ENCODE peak calls at places on chromosomes 3 and 15, in five cellular contexts. C is HFFc6, R is endothelial cell, V is HFF-Myc, J is progenitor cell of endocrine pancreas. F is an unnamed sample.

GRCh38 chr3:116000315-116000714 is 377.0 kb downstream of the GAP43 start:
- DNase-seq in C (peak), R (no peak), V (peak), J (no peak), F (peak)

GRCh38 chr3:173191611-173192010 is 50.6 kb upstream of the SPATA16 start:
- DNase-seq in C (no peak), R (no peak), V (no peak), J (no peak), F (no peak)

GRCh38 chr3:4633078-4634004 is 140.2 kb downstream of the ITPR1 start:
- DNase-seq in C (peak), R (peak), V (peak), J (no peak), F (peak)

GRCh38 chr3:33491697-33492096 is 51.5 kb upstream of the UBP1 start:
- DNase-seq in C (no peak), R (no peak), V (no peak), J (no peak), F (no peak)

GRCh38 chr15:39704684-39705083 is 78.0 kb downstream of the FSIP1 start:
- DNase-seq in C (peak), R (no peak), V (no peak), J (no peak), F (peak)

GRCh38 chr15:98727115-98728040 is 79.0 kb downstream of the IGF1R start:
- DNase-seq in C (peak), R (peak), V (peak), J (peak), F (peak)

GRCh38 chr15:101358895-101359294 is 63.8 kb upstream of the SNRPA1 start:
- DNase-seq in C (peak), R (no peak), V (no peak), J (no peak), F (no peak)

GRCh38 chr3:99758502-99759177 is 59.0 kb upstream of the CMSS1 start:
- DNase-seq in C (no peak), R (no peak), V (no peak), J (no peak), F (no peak)

GRCh38 chr15:90320062-90320884 is 31.8 kb upstream of the ZNF774 start:
- DNase-seq in C (peak), R (peak), V (peak), J (peak), F (peak)

GRCh38 chr15:66145242-66146182 is 108.0 kb downstream of the MEGF11 start:
- DNase-seq in C (no peak), R (no peak), V (no peak), J (no peak), F (no peak)

GRCh38 chr3:195197764-195198423 is 73.1 kb downstream of the XXYLT1 start:
- DNase-seq in C (peak), R (no peak), V (peak), J (no peak), F (no peak)

GRCh38 chr15:28880680-28881079 is 5.1 kb upstream of the APBA2 start:
- DNase-seq in C (no peak), R (no peak), V (no peak), J (no peak), F (no peak)

GRCh38 chr3:128360705-128361271 is 105.9 kb downstream of the DNAJB8 start:
- DNase-seq in C (no peak), R (no peak), V (no peak), J (no peak), F (no peak)

GRCh38 chr3:146177986-146178385 is 17.0 kb upstream of the PLOD2 start:
- DNase-seq in C (no peak), R (no peak), V (no peak), J (no peak), F (no peak)

GRCh38 chr3:167497903-167498302 is 24.1 kb upstream of the SERPINI2 start:
- DNase-seq in C (no peak), R (no peak), V (no peak), J (no peak), F (no peak)

GRCh38 chr15:60392986-60393811 is 4.6 kb downstream of the ANXA2 start:
- DNase-seq in C (peak), R (no peak), V (peak), J (no peak), F (peak)

GRCh38 chr15:99409097-99409473 is 156.7 kb upstream of the MEF2A start:
- DNase-seq in C (peak), R (peak), V (no peak), J (no peak), F (no peak)

GRCh38 chr15:51263726-51264125 is 74.7 kb downstream of the CYP19A1 start:
- DNase-seq in C (no peak), R (no peak), V (no peak), J (no peak), F (no peak)

GRCh38 chr3:57787867-57788623 is 31.9 kb downstream of the SLMAP start:
- DNase-seq in C (no peak), R (no peak), V (no peak), J (no peak), F (no peak)

GRCh38 chr3:33360136-33360825 is 79.9 kb downstream of the UBP1 start:
- DNase-seq in C (peak), R (no peak), V (no peak), J (no peak), F (no peak)

GRCh38 chr3:96209703-96210102 is 604.7 kb upstream of the EPHA6 start:
- DNase-seq in C (no peak), R (no peak), V (no peak), J (no peak), F (no peak)

GRCh38 chr3:9310043-9310442 is 52.8 kb upstream of the THUMPD3 start:
- DNase-seq in C (no peak), R (no peak), V (no peak), J (no peak), F (no peak)

GRCh38 chr3:149462653-149463052 is 11.8 kb upstream of the TM4SF4 start:
- DNase-seq in C (peak), R (no peak), V (no peak), J (no peak), F (no peak)

GRCh38 chr3:182740710-182741109 is 52.6 kb upstream of the ATP11B start:
- DNase-seq in C (no peak), R (no peak), V (no peak), J (no peak), F (no peak)

GRCh38 chr3:133578548-133579191 is 5.2 kb downstream of the CDV3 start:
- DNase-seq in C (peak), R (peak), V (no peak), J (no peak), F (no peak)

DNA sequence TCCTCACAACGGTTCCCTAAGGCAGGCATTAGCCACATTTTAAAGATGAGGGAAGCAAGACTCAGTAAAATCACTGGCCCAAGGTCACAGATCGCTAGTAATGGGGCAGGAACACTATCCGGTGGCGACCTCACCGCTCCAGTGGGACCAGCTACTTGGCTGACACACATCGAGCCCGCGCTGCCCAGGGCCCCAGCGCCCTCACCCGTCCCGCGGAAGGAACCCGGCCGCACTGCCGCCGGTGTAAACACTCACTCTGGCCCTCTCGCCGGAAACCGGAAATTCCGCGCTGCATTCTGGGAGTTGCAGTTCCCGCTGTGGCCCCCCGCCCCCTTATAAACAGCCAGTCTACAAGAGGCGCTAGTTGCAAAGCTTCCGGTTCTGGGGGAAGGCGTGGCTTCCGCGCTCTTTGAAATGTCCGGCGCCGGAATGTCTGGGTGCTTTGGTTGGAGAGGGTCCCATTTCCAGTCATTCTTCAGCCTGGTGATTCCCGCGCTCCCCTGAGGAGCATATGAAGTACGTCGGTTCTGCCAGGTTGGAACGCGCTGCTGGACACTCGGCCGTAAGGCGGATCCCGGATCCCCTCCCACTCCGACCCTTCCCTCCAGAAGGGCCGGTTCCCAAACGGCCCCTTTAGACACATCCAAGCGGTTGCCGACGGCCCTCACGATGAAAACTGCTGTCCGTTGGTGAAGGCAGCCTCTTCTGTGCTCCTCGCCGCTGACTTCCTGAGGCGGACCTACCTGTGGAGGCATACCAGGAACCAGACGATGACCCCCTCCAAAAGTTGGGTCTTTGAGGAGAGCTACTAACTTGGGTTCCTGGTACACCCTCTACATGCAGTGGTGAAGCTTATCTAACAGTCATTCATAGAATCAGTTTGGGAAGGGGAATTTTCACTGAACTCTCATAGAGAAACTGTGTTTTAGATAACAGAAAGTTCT is at the start of gene UBL7:
- DNase-seq in C (peak), R (peak), V (peak), J (peak), F (peak)
- TF ChIP-seq CTCF in C (peak), R (no peak), V (no peak), J (no peak), F (peak)

DNA sequence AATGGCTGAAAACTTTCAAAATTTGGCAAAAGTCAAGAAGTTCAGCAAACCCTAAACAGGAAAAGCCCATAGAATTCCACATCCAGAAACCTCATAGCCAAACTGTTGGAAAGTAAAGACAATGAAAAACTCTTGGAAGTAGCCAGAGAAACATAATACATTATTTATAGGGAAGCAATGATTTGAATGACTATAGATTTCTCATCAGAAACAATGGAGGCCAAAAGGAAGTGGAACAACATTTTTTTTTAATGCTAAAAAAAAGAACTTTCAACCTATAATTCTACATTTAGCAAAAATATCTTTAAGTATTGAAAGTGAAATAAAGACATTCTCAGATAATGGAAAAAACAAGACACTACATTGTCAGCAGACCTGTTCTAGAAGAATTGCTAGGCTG is 30.2 kb downstream of the ALPK3 start:
- DNase-seq in C (no peak), R (no peak), V (no peak), J (no peak), F (no peak)
- TF ChIP-seq CTCF in C (no peak), R (no peak), V (no peak), J (no peak), F (no peak)

GRCh38 chr3:141405025-141405424 is 36.7 kb downstream of the ZBTB38 start:
- DNase-seq in C (peak), R (no peak), V (no peak), J (no peak), F (no peak)

GRCh38 chr3:141407817-141408216 is 39.5 kb downstream of the ZBTB38 start:
- DNase-seq in C (no peak), R (no peak), V (no peak), J (no peak), F (no peak)

GRCh38 chr3:141405581-141405980 is 37.3 kb downstream of the ZBTB38 start:
- DNase-seq in C (no peak), R (no peak), V (no peak), J (no peak), F (no peak)

GRCh38 chr3:141407043-141407442 is 38.7 kb downstream of the ZBTB38 start:
- DNase-seq in C (peak), R (no peak), V (peak), J (no peak), F (peak)

DNA sequence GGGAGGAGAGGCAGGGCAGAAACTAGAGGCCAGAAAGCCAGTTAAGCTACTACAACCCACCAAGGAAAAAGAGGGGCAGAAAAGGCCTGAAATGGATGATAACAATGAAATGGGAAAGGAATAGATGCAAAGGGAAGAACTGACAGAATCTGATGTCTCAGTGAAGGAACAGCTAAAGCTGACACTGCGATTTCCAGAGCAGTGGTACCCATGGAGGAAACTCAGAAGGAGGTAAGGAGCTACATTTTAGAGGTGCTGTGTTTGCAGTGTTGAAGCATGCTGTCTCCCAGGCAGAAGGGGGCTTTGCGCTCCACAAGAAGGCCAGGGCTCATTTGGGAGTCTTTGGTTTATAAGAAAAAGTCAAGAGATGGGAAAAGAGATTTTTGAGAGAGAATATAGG is 38.0 kb downstream of the ZBTB38 start:
- DNase-seq in C (no peak), R (no peak), V (no peak), J (no peak), F (no peak)
- TF ChIP-seq CTCF in C (no peak), R (no peak), V (no peak), J (no peak), F (no peak)

DNA sequence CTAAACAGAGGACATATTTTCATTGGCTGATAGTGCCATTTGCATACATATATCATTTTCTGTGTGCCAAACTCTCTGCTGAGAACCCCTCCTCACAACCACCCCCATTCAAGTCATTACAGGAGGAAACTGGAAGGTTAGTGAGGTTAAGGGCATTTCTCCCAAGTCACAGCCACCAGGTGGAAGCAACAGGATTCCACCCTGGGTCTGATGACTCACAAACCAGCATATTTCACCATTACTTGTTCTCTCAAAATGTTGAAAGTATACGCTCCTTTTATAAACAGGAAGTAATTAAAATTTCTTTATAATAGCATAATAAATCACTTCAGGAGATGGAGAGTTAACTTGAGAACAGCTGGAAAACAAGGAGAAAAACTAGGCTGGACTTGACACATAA is 398.6 kb upstream of the WNT5A start:
- DNase-seq in C (no peak), R (no peak), V (peak), J (no peak), F (peak)
- TF ChIP-seq CTCF in C (no peak), R (no peak), V (no peak), J (no peak), F (peak)

GRCh38 chr3:30139283-30139682 is 467.1 kb upstream of the TGFBR2 start:
- DNase-seq in C (no peak), R (no peak), V (no peak), J (no peak), F (no peak)

GRCh38 chr3:30130391-30130790 is 476.0 kb upstream of the TGFBR2 start:
- DNase-seq in C (no peak), R (no peak), V (no peak), J (no peak), F (no peak)

GRCh38 chr3:30131171-30131570 is 475.2 kb upstream of the TGFBR2 start:
- DNase-seq in C (no peak), R (no peak), V (no peak), J (no peak), F (no peak)

GRCh38 chr3:30140356-30140755 is 466.0 kb upstream of the TGFBR2 start:
- DNase-seq in C (no peak), R (no peak), V (no peak), J (no peak), F (no peak)

DNA sequence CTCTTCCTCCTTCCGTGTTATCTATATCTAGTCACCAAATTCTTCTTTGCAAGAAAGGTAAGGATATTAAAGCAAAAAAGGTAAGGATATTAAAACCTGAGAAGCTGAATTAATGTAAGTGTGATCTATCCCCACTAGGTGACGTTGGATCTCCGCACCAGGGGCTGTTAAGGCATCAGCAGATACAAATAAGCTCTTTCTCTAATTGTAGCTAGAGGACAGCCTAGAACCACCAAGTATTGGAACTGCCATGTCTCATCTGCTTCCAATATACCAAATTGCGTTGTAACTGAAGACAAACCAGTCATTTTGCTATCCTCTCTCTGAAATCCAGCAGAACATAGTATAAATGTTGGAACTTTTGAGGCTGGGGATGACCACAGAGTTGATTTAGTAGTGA is 471.2 kb upstream of the TGFBR2 start:
- DNase-seq in C (no peak), R (no peak), V (no peak), J (no peak), F (no peak)
- TF ChIP-seq CTCF in C (peak), R (no peak), V (peak), J (peak), F (peak)

F was measured in AG09319.